ENCODE peak calls at places on chromosomes 12 and 14, in eight cellular contexts. N, Y, U, D, W, B, K and A are unnamed samples.
A peak's percentile ranks its signal among the peaks of the same experiment; 100 is the strongest.

GRCh38 chr14:71398450-71398849 is 491.2 kb downstream of the PCNX1 start:
- DNase-seq in N (no peak), Y (no peak), U (no peak), D (no peak), W (no peak), B (no peak), K (no peak), A (no peak)

GRCh38 chr14:37673439-37673838 is 78.0 kb downstream of the TTC6 start:
- DNase-seq in N (no peak), Y (no peak), U (no peak), D (no peak), W (no peak), B (no peak), K (no peak), A (no peak)

GRCh38 chr14:58739674-58740073 is 101.9 kb downstream of the DACT1 start:
- DNase-seq in N (no peak), Y (no peak), U (no peak), D (no peak), W (no peak), B (no peak), K (no peak), A (no peak)

GRCh38 chr12:92437452-92437851 is 265.3 kb upstream of the PLEKHG7 start:
- DNase-seq in N (no peak), Y (no peak), U (no peak), D (no peak), W (no peak), B (no peak), K (no peak), A (no peak)

GRCh38 chr12:93784339-93785086 is 107.3 kb downstream of the CRADD start:
- DNase-seq in N (no peak), Y (peak; percentile 76), U (no peak), D (no peak), W (peak; percentile 67), B (peak; percentile 77), K (peak; percentile 73), A (no peak)

GRCh38 chr14:77051101-77051500 is 22.6 kb upstream of the IRF2BPL start:
- DNase-seq in N (peak; percentile 80), Y (no peak), U (no peak), D (no peak), W (peak; percentile 80), B (peak; percentile 87), K (peak; percentile 88), A (peak; percentile 78)

GRCh38 chr12:67354966-67355365 is 85.8 kb downstream of the CAND1 start:
- DNase-seq in N (no peak), Y (peak; percentile 8), U (no peak), D (no peak), W (no peak), B (no peak), K (no peak), A (no peak)

GRCh38 chr12:63915105-63915830 is 70.8 kb downstream of the SRGAP1 start:
- DNase-seq in N (no peak), Y (peak; percentile 71), U (no peak), D (peak; percentile 58), W (no peak), B (no peak), K (no peak), A (no peak)

GRCh38 chr12:125324861-125325260 is 259.6 kb downstream of the AACS start:
- DNase-seq in N (no peak), Y (no peak), U (no peak), D (no peak), W (no peak), B (no peak), K (no peak), A (no peak)

GRCh38 chr12:84638811-84639368 is 273.7 kb downstream of the SLC6A15 start:
- DNase-seq in N (no peak), Y (peak; percentile 36), U (no peak), D (no peak), W (no peak), B (no peak), K (no peak), A (no peak)

GRCh38 chr12:46217686-46218508 is 50.9 kb downstream of the SLC38A1 start:
- DNase-seq in N (no peak), Y (no peak), U (peak; percentile 45), D (no peak), W (no peak), B (no peak), K (no peak), A (no peak)

GRCh38 chr12:114397978-114398881 is 7.7 kb downstream of the TBX5 start:
- DNase-seq in N (no peak), Y (peak; percentile 15), U (no peak), D (no peak), W (no peak), B (no peak), K (no peak), A (no peak)

GRCh38 chr12:82383930-82384513 is 25.7 kb downstream of the METTL25 start:
- DNase-seq in N (no peak), Y (peak; percentile 54), U (no peak), D (no peak), W (no peak), B (no peak), K (no peak), A (peak; percentile 9)

GRCh38 chr12:93002278-93003054 is 73.4 kb upstream of the EEA1 start:
- DNase-seq in N (no peak), Y (peak; percentile 92), U (no peak), D (no peak), W (no peak), B (no peak), K (no peak), A (no peak)

GRCh38 chr14:86858043-86858442 is 1134.9 kb downstream of the GALC start:
- DNase-seq in N (no peak), Y (peak; percentile 59), U (no peak), D (no peak), W (no peak), B (no peak), K (no peak), A (no peak)

GRCh38 chr12:9039397-9039977 is 50.1 kb downstream of the KLRG1 start:
- DNase-seq in N (no peak), Y (peak; percentile 40), U (no peak), D (peak; percentile 78), W (no peak), B (no peak), K (no peak), A (no peak)

GRCh38 chr12:46164186-46164585 is 104.7 kb downstream of the SLC38A1 start:
- DNase-seq in N (no peak), Y (no peak), U (no peak), D (no peak), W (no peak), B (no peak), K (no peak), A (no peak)

GRCh38 chr14:32623300-32624093 is 294.4 kb downstream of the AKAP6 start:
- DNase-seq in N (no peak), Y (peak; percentile 19), U (no peak), D (no peak), W (no peak), B (no peak), K (no peak), A (no peak)

GRCh38 chr14:95361373-95362179 is 41.9 kb upstream of the CLMN start:
- DNase-seq in N (peak; percentile 49), Y (no peak), U (peak; percentile 72), D (peak; percentile 25), W (peak; percentile 49), B (peak; percentile 65), K (peak; percentile 59), A (peak; percentile 79)

GRCh38 chr12:64120568-64120967 is 101.5 kb downstream of the KICS2 start:
- DNase-seq in N (no peak), Y (no peak), U (no peak), D (no peak), W (no peak), B (no peak), K (no peak), A (no peak)

GRCh38 chr12:108693186-108693585 is 38.1 kb downstream of the CORO1C start:
- DNase-seq in N (no peak), Y (no peak), U (no peak), D (no peak), W (no peak), B (no peak), K (no peak), A (no peak)

GRCh38 chr14:68506021-68506644 is 286.7 kb downstream of the ZFP36L1 start:
- DNase-seq in N (peak; percentile 38), Y (peak; percentile 73), U (no peak), D (no peak), W (peak; percentile 55), B (no peak), K (no peak), A (no peak)

GRCh38 chr12:65606008-65606766 is 218.1 kb upstream of the HMGA2 start:
- DNase-seq in N (no peak), Y (no peak), U (no peak), D (no peak), W (no peak), B (no peak), K (no peak), A (no peak)

GRCh38 chr12:28827841-28828240 is 321.2 kb upstream of the FAR2 start:
- DNase-seq in N (no peak), Y (no peak), U (no peak), D (no peak), W (no peak), B (no peak), K (no peak), A (no peak)

GRCh38 chr12:28824849-28825248 is 324.2 kb upstream of the FAR2 start:
- DNase-seq in N (no peak), Y (no peak), U (no peak), D (no peak), W (no peak), B (no peak), K (no peak), A (no peak)

GRCh38 chr12:28830491-28830890 is 318.6 kb upstream of the FAR2 start:
- DNase-seq in N (no peak), Y (no peak), U (no peak), D (no peak), W (no peak), B (no peak), K (no peak), A (no peak)
- TF ChIP-seq CTCF in N (no peak), Y (no peak), U (no peak), D (no peak), W (no peak), B (no peak), K (no peak), A (no peak)

GRCh38 chr14:21308132-21308478 is 28.2 kb downstream of the RPGRIP1 start:
- DNase-seq in N (no peak), Y (no peak), U (no peak), D (no peak), W (no peak), B (no peak), K (no peak), A (no peak)
- H3K4me3 ChIP-seq in N (peak overlapping the region; percentile 48), Y (no peak overlapping the region), U (peak overlapping the region; percentile 27), D (peak overlapping the region; percentile 35), W (no peak overlapping the region), B (peak overlapping the region; percentile 53), K (peak overlapping the region; percentile 39), A (no peak overlapping the region)

GRCh38 chr12:47817272-47818006 is 2.3 kb downstream of the HDAC7 start:
- DNase-seq in N (no peak), Y (no peak), U (no peak), D (peak; percentile 23), W (no peak), B (peak; percentile 43), K (no peak), A (no peak)
- TF ChIP-seq CTCF in N (no peak), Y (peak; percentile 38), U (no peak), D (peak; percentile 20), W (no peak), B (no peak), K (no peak), A (no peak)

GRCh38 chr14:79822034-79822433 is 389.3 kb downstream of the DIO2 start:
- DNase-seq in N (no peak), Y (no peak), U (no peak), D (no peak), W (no peak), B (no peak), K (no peak), A (no peak)

GRCh38 chr14:79820866-79821535 is 390.3 kb downstream of the DIO2 start:
- DNase-seq in N (no peak), Y (no peak), U (no peak), D (no peak), W (no peak), B (no peak), K (no peak), A (no peak)

GRCh38 chr14:79825046-79825521 is 386.2 kb downstream of the DIO2 start:
- DNase-seq in N (no peak), Y (peak; percentile 52), U (no peak), D (no peak), W (no peak), B (no peak), K (no peak), A (no peak)
- H3K4me3 ChIP-seq in N (no peak overlapping the region), Y (no peak overlapping the region), U (no peak overlapping the region), D (no peak overlapping the region), W (no peak overlapping the region), B (no peak overlapping the region), K (no peak overlapping the region), A (no peak overlapping the region)